ENCODE peak calls at places on chromosomes 11 and 22, in nine cellular contexts. One of them, this sample, is unnamed.

GRCh38 chr11:47398551-47398950 is 9.8 kb upstream of the SLC39A13 start:
- DNase-seq in WERI-Rb-1: no peak
- DNase-seq in HL-60: no peak
- DNase-seq in Panc1: no peak
- DNase-seq in type B pancreatic cell: no peak
- DNase-seq in mesothelial cell of epicardium: no peak
- DNase-seq in brain microvascular endothelial cell: no peak
- DNase-seq in omental fat pad: no peak
- DNase-seq in B cell: peak
- DNase-seq in this sample: no peak

GRCh38 chr11:7576671-7577225 is 62.9 kb downstream of the PPFIBP2 start:
- DNase-seq in WERI-Rb-1: no peak
- DNase-seq in Panc1: no peak
- DNase-seq in type B pancreatic cell: no peak
- DNase-seq in brain microvascular endothelial cell: no peak
- DNase-seq in omental fat pad: no peak
- DNase-seq in HL-60: no peak
- DNase-seq in B cell: no peak
- DNase-seq in mesothelial cell of epicardium: no peak
- DNase-seq in this sample: no peak

GRCh38 chr11:62223095-62223494 is 14.6 kb downstream of the SCGB2A1 start:
- DNase-seq in Panc1: no peak
- DNase-seq in WERI-Rb-1: no peak
- DNase-seq in type B pancreatic cell: no peak
- DNase-seq in brain microvascular endothelial cell: no peak
- DNase-seq in HL-60: no peak
- DNase-seq in mesothelial cell of epicardium: no peak
- DNase-seq in B cell: no peak
- DNase-seq in omental fat pad: no peak
- DNase-seq in this sample: no peak

GRCh38 chr11:74826901-74827300 is 78.3 kb downstream of the RNF169 start:
- DNase-seq in type B pancreatic cell: no peak
- DNase-seq in omental fat pad: no peak
- DNase-seq in brain microvascular endothelial cell: no peak
- DNase-seq in Panc1: no peak
- DNase-seq in HL-60: no peak
- DNase-seq in B cell: no peak
- DNase-seq in WERI-Rb-1: no peak
- DNase-seq in mesothelial cell of epicardium: no peak
- DNase-seq in this sample: peak

GRCh38 chr22:37636186-37636948 is 3.1 kb upstream of the SH3BP1 start:
- DNase-seq in HL-60: peak
- DNase-seq in brain microvascular endothelial cell: peak
- DNase-seq in type B pancreatic cell: no peak
- DNase-seq in B cell: no peak
- DNase-seq in mesothelial cell of epicardium: no peak
- DNase-seq in Panc1: no peak
- DNase-seq in omental fat pad: no peak
- DNase-seq in WERI-Rb-1: no peak
- DNase-seq in this sample: peak

GRCh38 chr22:17199131-17199731 is 20.0 kb downstream of the ADA2 start:
- DNase-seq in HL-60: no peak
- DNase-seq in B cell: no peak
- DNase-seq in mesothelial cell of epicardium: peak
- DNase-seq in omental fat pad: no peak
- DNase-seq in Panc1: no peak
- DNase-seq in WERI-Rb-1: no peak
- DNase-seq in type B pancreatic cell: no peak
- DNase-seq in brain microvascular endothelial cell: no peak
- DNase-seq in this sample: no peak

GRCh38 chr11:29627541-29627940 is 389.3 kb downstream of the KCNA4 start:
- DNase-seq in type B pancreatic cell: no peak
- DNase-seq in brain microvascular endothelial cell: no peak
- DNase-seq in WERI-Rb-1: no peak
- DNase-seq in Panc1: no peak
- DNase-seq in mesothelial cell of epicardium: no peak
- DNase-seq in HL-60: no peak
- DNase-seq in B cell: no peak
- DNase-seq in omental fat pad: no peak
- DNase-seq in this sample: no peak

GRCh38 chr11:131504199-131504949 is 134.0 kb downstream of the NTM start:
- DNase-seq in HL-60: no peak
- DNase-seq in brain microvascular endothelial cell: no peak
- DNase-seq in B cell: no peak
- DNase-seq in omental fat pad: no peak
- DNase-seq in mesothelial cell of epicardium: no peak
- DNase-seq in WERI-Rb-1: peak
- DNase-seq in type B pancreatic cell: no peak
- DNase-seq in Panc1: no peak
- DNase-seq in this sample: no peak

GRCh38 chr22:39135092-39135896 is 17.2 kb downstream of the CBX7 start:
- DNase-seq in brain microvascular endothelial cell: peak
- DNase-seq in omental fat pad: no peak
- DNase-seq in type B pancreatic cell: no peak
- DNase-seq in Panc1: no peak
- DNase-seq in WERI-Rb-1: peak
- DNase-seq in mesothelial cell of epicardium: peak
- DNase-seq in B cell: peak
- DNase-seq in HL-60: peak
- DNase-seq in this sample: peak

GRCh38 chr11:81963018-81963417 is 770.6 kb downstream of the FAM181B start:
- DNase-seq in B cell: no peak
- DNase-seq in omental fat pad: no peak
- DNase-seq in brain microvascular endothelial cell: no peak
- DNase-seq in Panc1: no peak
- DNase-seq in mesothelial cell of epicardium: no peak
- DNase-seq in type B pancreatic cell: no peak
- DNase-seq in WERI-Rb-1: no peak
- DNase-seq in HL-60: no peak
- DNase-seq in this sample: no peak

GRCh38 chr11:93820085-93820710 is 30.2 kb downstream of the VSTM5 start:
- DNase-seq in mesothelial cell of epicardium: no peak
- DNase-seq in WERI-Rb-1: no peak
- DNase-seq in type B pancreatic cell: no peak
- DNase-seq in HL-60: no peak
- DNase-seq in brain microvascular endothelial cell: no peak
- DNase-seq in B cell: no peak
- DNase-seq in Panc1: no peak
- DNase-seq in omental fat pad: no peak
- DNase-seq in this sample: no peak

GRCh38 chr11:117998201-117998579 is 12.0 kb downstream of the IL10RA start:
- DNase-seq in B cell: no peak
- DNase-seq in brain microvascular endothelial cell: no peak
- DNase-seq in HL-60: no peak
- DNase-seq in Panc1: no peak
- DNase-seq in mesothelial cell of epicardium: no peak
- DNase-seq in omental fat pad: no peak
- DNase-seq in WERI-Rb-1: no peak
- DNase-seq in type B pancreatic cell: no peak
- DNase-seq in this sample: no peak

GRCh38 chr11:1117970-1118369 is 39.8 kb upstream of the MUC5AC start:
- DNase-seq in type B pancreatic cell: peak
- DNase-seq in HL-60: no peak
- DNase-seq in WERI-Rb-1: no peak
- DNase-seq in B cell: peak
- DNase-seq in omental fat pad: no peak
- DNase-seq in mesothelial cell of epicardium: no peak
- DNase-seq in Panc1: no peak
- DNase-seq in brain microvascular endothelial cell: no peak
- DNase-seq in this sample: no peak

GRCh38 chr11:64745219-64745522 is 1.2 kb upstream of the RASGRP2 start:
- DNase-seq in mesothelial cell of epicardium: no peak
- DNase-seq in Panc1: no peak
- DNase-seq in B cell: peak
- DNase-seq in type B pancreatic cell: no peak
- DNase-seq in omental fat pad: no peak
- DNase-seq in HL-60: peak
- DNase-seq in WERI-Rb-1: no peak
- DNase-seq in brain microvascular endothelial cell: no peak
- DNase-seq in this sample: peak

DNA sequence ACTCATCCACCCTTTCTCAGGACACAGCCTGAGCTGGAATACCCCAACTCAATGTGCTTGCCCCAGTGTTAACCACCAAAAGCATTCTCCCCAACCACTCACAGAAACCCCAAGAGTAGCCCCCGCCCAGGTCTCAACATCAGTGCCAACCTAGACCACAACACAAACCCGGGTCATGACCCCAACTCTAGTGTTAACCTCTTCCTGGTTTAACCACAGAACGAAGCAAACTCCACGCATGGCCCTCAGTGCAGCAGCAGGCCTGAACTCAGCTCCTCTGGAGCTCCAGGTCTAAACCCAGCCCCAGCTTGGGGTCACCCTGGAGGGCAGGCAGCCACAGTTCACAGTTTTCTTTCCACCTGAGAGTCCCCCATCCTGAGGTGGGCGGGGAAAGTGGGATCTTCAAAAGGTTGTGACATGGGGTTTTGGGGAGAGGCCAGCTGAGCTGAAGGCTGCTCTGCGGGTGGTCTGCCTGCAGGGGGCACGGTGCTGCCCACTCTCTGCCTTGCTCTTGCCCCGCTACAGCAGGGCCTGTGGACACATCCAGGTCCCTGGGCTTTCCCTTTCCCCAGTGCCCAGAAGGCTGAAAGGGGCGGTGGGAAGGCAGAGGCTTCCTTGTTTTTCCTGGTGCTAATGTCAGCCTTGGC is 37.9 kb downstream of the NECTIN1 start:
- DNase-seq in B cell: no peak
- DNase-seq in WERI-Rb-1: no peak
- DNase-seq in type B pancreatic cell: no peak
- DNase-seq in omental fat pad: no peak
- DNase-seq in mesothelial cell of epicardium: no peak
- DNase-seq in brain microvascular endothelial cell: no peak
- DNase-seq in Panc1: no peak
- DNase-seq in HL-60: peak
- DNase-seq in this sample: peak
- TF ChIP-seq CTCF in B cell: no peak
- TF ChIP-seq CTCF in WERI-Rb-1: peak
- TF ChIP-seq CTCF in type B pancreatic cell: no peak
- TF ChIP-seq CTCF in omental fat pad: no peak
- TF ChIP-seq CTCF in mesothelial cell of epicardium: no peak
- TF ChIP-seq CTCF in brain microvascular endothelial cell: peak
- TF ChIP-seq CTCF in Panc1: no peak
- TF ChIP-seq CTCF in HL-60: no peak
- TF ChIP-seq CTCF in this sample: peak

DNA sequence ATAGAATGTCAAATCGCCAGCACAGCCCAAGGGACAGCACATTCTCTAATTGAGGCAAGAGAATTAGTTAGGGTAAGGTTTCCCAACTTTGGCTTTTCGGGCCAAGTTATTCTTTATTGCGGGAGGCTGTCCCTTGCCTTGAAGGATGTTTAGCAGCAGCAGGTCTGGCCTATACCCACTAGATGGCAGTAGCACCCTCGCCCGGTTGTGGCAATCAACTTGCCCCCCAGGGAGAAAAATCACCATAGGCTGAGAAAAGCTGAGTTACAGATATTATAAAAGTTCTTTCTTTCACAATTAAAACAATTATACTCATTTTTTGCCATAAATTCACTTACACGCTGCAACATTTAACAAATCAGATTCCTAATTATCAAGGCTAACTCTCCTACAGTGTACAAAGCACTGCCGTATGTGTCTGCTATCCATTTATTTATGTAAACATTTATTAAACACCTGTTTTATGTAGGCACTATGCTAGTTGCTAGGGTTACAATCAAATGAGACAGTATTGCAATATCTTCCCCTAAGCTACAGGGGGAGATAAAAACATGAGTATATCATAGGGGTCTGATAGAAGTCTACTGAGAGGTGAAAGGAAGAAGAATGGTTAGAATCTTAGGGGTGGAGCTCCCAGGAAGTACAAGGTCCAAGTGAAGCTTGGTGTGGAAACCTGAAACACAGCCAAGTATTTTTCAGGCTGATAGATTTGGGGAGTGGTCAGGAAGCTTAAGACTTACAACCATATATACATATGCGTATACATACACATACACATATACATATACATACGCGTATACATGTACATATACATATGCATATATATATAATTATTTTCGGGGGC is 452.3 kb downstream of the RAB38 start:
- DNase-seq in mesothelial cell of epicardium: no peak
- DNase-seq in omental fat pad: no peak
- DNase-seq in HL-60: peak
- DNase-seq in B cell: no peak
- DNase-seq in WERI-Rb-1: peak
- DNase-seq in Panc1: peak
- DNase-seq in type B pancreatic cell: no peak
- DNase-seq in brain microvascular endothelial cell: peak
- DNase-seq in this sample: peak
- TF ChIP-seq CTCF in mesothelial cell of epicardium: peak
- TF ChIP-seq CTCF in omental fat pad: no peak
- TF ChIP-seq CTCF in HL-60: peak
- TF ChIP-seq CTCF in B cell: no peak
- TF ChIP-seq CTCF in WERI-Rb-1: peak
- TF ChIP-seq CTCF in Panc1: peak
- TF ChIP-seq CTCF in type B pancreatic cell: peak
- TF ChIP-seq CTCF in brain microvascular endothelial cell: peak
- TF ChIP-seq CTCF in this sample: peak

GRCh38 chr11:72005347-72006260 is 6.9 kb downstream of the IL18BP start:
- DNase-seq in mesothelial cell of epicardium: no peak
- DNase-seq in B cell: no peak
- DNase-seq in type B pancreatic cell: no peak
- DNase-seq in WERI-Rb-1: no peak
- DNase-seq in HL-60: no peak
- DNase-seq in brain microvascular endothelial cell: no peak
- DNase-seq in omental fat pad: peak
- DNase-seq in Panc1: no peak
- DNase-seq in this sample: no peak
- TF ChIP-seq CTCF in mesothelial cell of epicardium: no peak
- TF ChIP-seq CTCF in B cell: no peak
- TF ChIP-seq CTCF in type B pancreatic cell: no peak
- TF ChIP-seq CTCF in WERI-Rb-1: no peak
- TF ChIP-seq CTCF in HL-60: no peak
- TF ChIP-seq CTCF in brain microvascular endothelial cell: no peak
- TF ChIP-seq CTCF in omental fat pad: no peak
- TF ChIP-seq CTCF in Panc1: no peak
- TF ChIP-seq CTCF in this sample: no peak

GRCh38 chr11:115921986-115922385 is 417.8 kb upstream of the CADM1 start:
- DNase-seq in omental fat pad: no peak
- DNase-seq in HL-60: no peak
- DNase-seq in mesothelial cell of epicardium: no peak
- DNase-seq in brain microvascular endothelial cell: no peak
- DNase-seq in type B pancreatic cell: no peak
- DNase-seq in B cell: no peak
- DNase-seq in Panc1: no peak
- DNase-seq in WERI-Rb-1: no peak
- DNase-seq in this sample: no peak
- TF ChIP-seq CTCF in omental fat pad: no peak
- TF ChIP-seq CTCF in HL-60: no peak
- TF ChIP-seq CTCF in mesothelial cell of epicardium: no peak
- TF ChIP-seq CTCF in brain microvascular endothelial cell: no peak
- TF ChIP-seq CTCF in type B pancreatic cell: no peak
- TF ChIP-seq CTCF in B cell: no peak
- TF ChIP-seq CTCF in Panc1: no peak
- TF ChIP-seq CTCF in WERI-Rb-1: no peak
- TF ChIP-seq CTCF in this sample: no peak

This sample was measured in activated CD8-positive, alpha-beta T cell treated with anti-CD3 and anti-CD28 coated beads for 36 hours.